ENCODE peak calls at places on chromosome 6, in five cellular contexts. G is dorsolateral prefrontal cortex; L is CD8-positive, alpha-beta T cell; F is lower lobe of right lung; S is CD4-positive, alpha-beta memory T cell. X is an unnamed sample.
A peak's percentile ranks its signal among the peaks of the same experiment; 100 is the strongest.

GRCh38 chr6:170135821-170136471 is 154.9 kb downstream of the DLL1 start:
- DNase-seq in G (no peak), L (no peak), F (no peak), S (no peak), X (no peak)

GRCh38 chr6:18432180-18432579 is 45.0 kb downstream of the RNF144B start:
- DNase-seq in G (no peak), L (no peak), F (no peak), S (no peak), X (no peak)

GRCh38 chr6:16256781-16257180 is 18.4 kb downstream of the GMPR start:
- DNase-seq in G (no peak), L (no peak), F (no peak), S (no peak), X (no peak)

GRCh38 chr6:29733057-29733456 is 9.8 kb downstream of the HLA-F start:
- DNase-seq in G (no peak), L (no peak), F (no peak), S (no peak), X (no peak)

GRCh38 chr6:1575213-1576041 is 34.3 kb upstream of the FOXC1 start:
- DNase-seq in G (no peak), L (no peak), F (no peak), S (no peak), X (no peak)

GRCh38 chr6:150169609-150170008 is 26.8 kb downstream of the PPP1R14C start:
- DNase-seq in G (no peak), L (no peak), F (no peak), S (no peak), X (no peak)

GRCh38 chr6:130969807-130970491 is 93.1 kb downstream of the EPB41L2 start:
- DNase-seq in G (no peak), L (no peak), F (no peak), S (no peak), X (no peak)

GRCh38 chr6:139402935-139403386 is 28.5 kb upstream of the CITED2 start:
- DNase-seq in G (no peak), L (no peak), F (no peak), S (no peak), X (no peak)

GRCh38 chr6:98179606-98180005 is 654.8 kb upstream of the POU3F2 start:
- DNase-seq in G (no peak), L (no peak), F (no peak), S (no peak), X (no peak)

GRCh38 chr6:22954749-22955385 is 385.5 kb downstream of the HDGFL1 start:
- DNase-seq in G (no peak), L (no peak), F (no peak), S (no peak), X (peak; percentile 16)

GRCh38 chr6:104600659-104600971 is 259.1 kb downstream of the HACE1 start:
- DNase-seq in G (no peak), L (no peak), F (no peak), S (no peak), X (no peak)
- H3K4me3 ChIP-seq in G (no peak overlapping the region), L (no peak overlapping the region), F (no peak overlapping the region), S (no peak overlapping the region), X (no peak overlapping the region)

DNA sequence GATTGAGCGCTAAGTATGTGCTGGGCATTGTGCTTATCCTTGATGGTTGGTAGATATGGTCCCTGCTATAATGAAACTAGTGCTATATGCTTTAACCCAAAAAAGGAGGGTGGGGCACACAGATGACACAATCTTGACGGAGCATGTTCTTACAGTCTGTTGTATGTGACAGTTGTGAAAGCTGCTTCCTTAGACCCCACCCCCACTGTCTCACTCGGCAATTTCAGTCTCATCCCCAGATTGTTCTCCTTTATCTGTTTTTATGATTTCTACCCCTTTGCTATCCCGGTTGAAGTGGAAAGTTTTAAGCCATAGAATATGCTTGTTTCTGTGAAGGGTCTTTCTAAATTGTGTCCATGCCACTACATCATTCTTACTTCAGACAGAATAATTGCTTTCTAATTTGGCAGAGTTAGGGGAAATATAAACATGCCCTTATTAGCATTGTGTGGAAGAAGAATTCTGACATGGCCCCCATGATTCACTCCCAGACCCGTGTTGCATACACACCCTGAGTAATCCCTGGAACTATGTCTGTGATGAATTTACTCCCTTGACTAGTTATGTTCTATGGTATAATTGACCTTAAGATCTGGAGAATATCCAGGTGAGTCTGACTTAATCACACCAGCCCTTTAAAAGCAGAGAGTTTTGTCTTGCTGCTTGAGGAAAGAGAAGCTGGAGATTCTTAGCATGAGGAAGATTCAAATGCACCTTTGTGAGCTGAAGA is 262.7 kb downstream of the SOX4 start:
- DNase-seq in G (no peak), L (no peak), F (no peak), S (no peak), X (peak; percentile 57)
- H3K4me3 ChIP-seq in G (no peak overlapping the region), L (no peak overlapping the region), F (no peak overlapping the region), S (no peak overlapping the region), X (no peak overlapping the region)

GRCh38 chr6:127249619-127250018 is 17.0 kb upstream of the RNF146 start:
- DNase-seq in G (no peak), L (no peak), F (no peak), S (no peak), X (no peak)

GRCh38 chr6:127243501-127243900 is 23.2 kb upstream of the RNF146 start:
- DNase-seq in G (no peak), L (no peak), F (no peak), S (no peak), X (no peak)

DNA sequence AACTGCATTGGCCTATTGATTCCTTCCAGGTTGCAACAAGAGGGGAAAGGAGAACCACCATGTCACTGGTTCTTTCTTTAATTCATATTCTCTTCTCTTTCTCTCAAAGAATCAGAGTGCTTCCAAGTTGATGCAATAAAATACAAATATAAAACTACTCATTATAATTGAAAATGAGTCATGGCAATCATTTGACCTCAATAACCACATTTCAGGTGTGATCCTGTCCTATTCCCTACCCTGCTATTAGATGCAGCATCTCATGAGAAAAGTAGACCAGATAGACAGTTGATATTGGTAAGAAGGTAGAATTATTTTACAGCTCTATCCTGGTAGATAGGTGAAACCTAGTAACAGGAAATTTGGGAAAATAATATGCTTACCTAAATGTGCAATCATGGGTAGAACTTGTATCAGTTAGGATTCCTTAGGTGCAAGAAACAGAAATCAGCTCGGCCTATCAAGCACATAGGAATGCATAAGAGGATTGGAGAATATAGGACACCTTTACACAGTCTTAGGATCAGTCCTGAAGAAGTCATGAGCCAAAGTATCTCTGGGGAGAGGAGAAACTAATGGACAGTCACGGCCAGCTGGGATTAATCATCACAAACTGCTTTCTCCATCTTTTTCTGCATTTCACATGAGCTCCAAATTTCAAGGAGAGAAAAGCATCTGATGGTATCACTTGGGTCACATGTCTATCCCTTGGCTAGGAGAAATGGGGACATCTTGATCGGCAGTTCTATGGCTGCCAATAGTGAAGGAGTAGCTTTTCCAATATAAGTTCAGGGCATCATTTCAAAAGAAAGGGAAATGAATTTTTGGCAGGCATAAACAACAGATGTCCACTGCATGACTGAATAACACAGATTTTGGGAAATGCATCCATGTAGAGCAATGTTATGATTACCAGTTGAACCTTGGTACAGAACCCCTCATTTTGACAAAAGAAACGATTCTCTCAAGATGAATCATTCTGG is 19.3 kb upstream of the RNF146 start:
- DNase-seq in G (no peak), L (no peak), F (no peak), S (no peak), X (no peak)
- H3K4me3 ChIP-seq in G (no peak overlapping the region), L (no peak overlapping the region), F (no peak overlapping the region), S (no peak overlapping the region), X (no peak overlapping the region)

DNA sequence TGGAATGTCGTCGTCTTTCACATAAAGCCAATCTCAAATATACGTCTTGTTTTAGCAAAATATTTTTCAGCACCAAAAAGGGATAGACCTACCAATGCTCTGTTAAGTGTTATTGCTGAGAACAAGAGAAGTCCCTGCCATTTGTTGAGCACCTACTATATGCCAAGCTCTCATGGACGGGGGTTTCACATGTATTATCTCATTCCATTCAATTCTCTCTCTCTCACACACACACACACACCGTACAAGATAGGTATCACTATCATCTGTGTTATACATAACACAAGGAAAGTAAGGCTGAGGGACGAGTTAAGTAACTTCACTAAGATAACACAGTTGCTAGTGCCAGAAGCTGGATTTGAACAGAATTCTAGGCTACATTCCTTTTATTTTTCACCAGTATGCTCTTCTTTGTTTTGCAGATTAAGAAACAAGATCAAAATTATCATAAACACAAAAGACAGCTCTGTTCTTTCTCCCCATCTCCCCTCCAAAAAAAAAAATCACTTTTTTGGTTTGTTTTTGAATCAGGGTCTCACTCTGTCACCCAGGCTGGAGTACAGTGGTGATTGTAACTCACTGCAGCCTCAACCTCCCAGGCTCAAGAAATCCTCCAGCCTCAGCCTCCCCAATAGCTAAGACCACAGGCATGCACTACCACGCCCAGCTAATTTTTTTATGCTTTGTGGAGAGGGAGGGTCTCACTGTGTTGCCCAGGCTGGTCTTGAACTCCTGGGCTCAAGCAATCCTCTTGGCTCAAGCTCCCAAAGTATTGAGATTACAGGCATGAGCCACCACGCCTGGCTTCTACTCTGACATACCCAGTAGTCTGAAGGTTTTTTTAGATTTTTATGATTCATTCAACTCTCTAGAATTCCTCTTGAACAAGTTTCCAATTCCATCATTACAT is 1.0 kb upstream of the ARHGAP18 start:
- DNase-seq in G (no peak), L (no peak), F (no peak), S (no peak), X (no peak)
- H3K4me3 ChIP-seq in G (peak overlapping the region; percentile 53), L (no peak overlapping the region), F (peak overlapping the region; percentile 67), S (no peak overlapping the region), X (no peak overlapping the region)

GRCh38 chr6:31575952-31576684 is 753 bp downstream of the TNF start:
- DNase-seq in G (no peak), L (no peak), F (no peak), S (no peak), X (no peak)
- H3K4me3 ChIP-seq in G (no peak overlapping the region), L (peak overlapping the region; percentile 26), F (peak overlapping the region; percentile 53), S (peak overlapping the region; percentile 87), X (no peak overlapping the region)

DNA sequence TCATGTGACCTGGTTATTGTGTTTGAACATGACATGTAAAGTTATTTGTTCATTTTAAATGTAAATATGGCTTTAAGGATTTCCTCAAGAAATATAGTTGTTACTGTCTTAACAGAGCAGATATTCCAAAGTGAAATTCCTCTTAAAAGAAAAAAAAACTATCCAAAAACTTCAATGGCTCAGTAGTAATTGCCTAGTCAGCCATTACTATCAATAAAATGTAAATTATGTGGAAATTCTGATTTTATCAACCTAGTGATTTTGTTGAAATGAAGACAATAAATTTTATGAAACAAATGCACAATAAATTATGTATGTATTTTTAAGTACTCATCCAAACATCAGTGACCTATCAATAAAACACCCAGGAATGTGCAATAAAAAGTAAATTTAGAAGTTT is 463.3 kb downstream of the TENT5A start:
- DNase-seq in G (no peak), L (no peak), F (no peak), S (no peak), X (no peak)
- H3K4me3 ChIP-seq in G (no peak overlapping the region), L (no peak overlapping the region), F (no peak overlapping the region), S (no peak overlapping the region), X (no peak overlapping the region)

DNA sequence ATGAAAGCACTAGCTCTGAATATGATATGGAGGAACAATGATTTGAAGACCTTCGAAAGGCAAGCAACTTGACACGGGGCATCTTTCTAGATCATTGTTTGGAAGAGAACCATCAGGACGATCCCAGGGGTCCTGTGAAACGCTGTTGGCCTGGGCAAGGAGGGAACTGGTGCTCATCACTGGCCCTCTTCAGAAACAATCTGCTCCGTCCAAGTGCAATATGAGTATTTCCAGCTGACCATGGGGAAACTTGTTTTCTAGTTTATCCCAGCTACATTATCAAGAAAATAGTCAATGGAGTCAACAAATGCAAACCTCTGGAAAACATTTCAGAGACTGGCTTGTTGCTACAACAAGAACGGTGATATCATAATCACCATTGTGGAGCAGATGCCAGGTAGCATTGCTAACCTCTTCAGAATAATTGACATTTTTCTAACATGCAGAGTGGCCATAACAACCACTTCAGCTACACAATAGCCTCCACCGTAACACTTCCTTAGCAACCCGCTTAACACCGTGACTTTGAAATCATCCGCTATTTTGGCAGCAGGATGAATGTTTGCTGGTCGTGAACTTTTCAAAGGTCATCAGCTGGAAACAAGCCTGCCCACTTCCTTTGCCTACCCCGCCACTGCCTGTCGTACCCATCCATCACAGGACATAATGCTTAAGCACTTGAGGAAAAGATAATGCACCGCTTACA is 112.0 kb upstream of the PDE10A start:
- DNase-seq in G (no peak), L (no peak), F (no peak), S (no peak), X (no peak)
- H3K4me3 ChIP-seq in G (no peak overlapping the region), L (no peak overlapping the region), F (no peak overlapping the region), S (no peak overlapping the region), X (no peak overlapping the region)